ENCODE peak calls at places on chromosomes 3 and 15, in nine cellular contexts. Z, I, D, L, P, E, O, Y and S are unnamed samples. For H3K4me1, the result is how much of the 10 kb centered on the place peaks cover.

GRCh38 chr3:141360888-141361598 is 7.3 kb upstream of the ZBTB38 start:
- DNase-seq in L (no peak), P (peak), O (peak), E (no peak), Y (no peak), D (peak), I (peak), Z (no peak), S (no peak)

GRCh38 chr3:87082806-87083440 is 92.0 kb upstream of the VGLL3 start:
- DNase-seq in L (no peak), O (no peak), Z (no peak), I (peak), D (peak), P (peak), Y (no peak), E (no peak), S (peak)

GRCh38 chr3:170961616-170962400 is 53.4 kb upstream of the EIF5A2 start:
- DNase-seq in L (no peak), E (no peak), D (peak), O (no peak), I (peak), P (peak), Z (no peak), Y (no peak), S (peak)

GRCh38 chr3:177569823-177570657 is 372.8 kb upstream of the TBL1XR1 start:
- DNase-seq in L (no peak), I (peak), P (no peak), Y (no peak), D (no peak), E (no peak), Z (no peak), O (no peak), S (no peak)

GRCh38 chr3:142997330-142997729 is 4.0 kb upstream of the U2SURP start:
- DNase-seq in L (no peak), Z (no peak), E (no peak), Y (no peak), I (no peak), D (no peak), O (no peak), P (no peak), S (no peak)

GRCh38 chr3:57752307-57752706 is 3.8 kb upstream of the SLMAP start:
- DNase-seq in L (no peak), D (no peak), Y (no peak), P (no peak), I (peak), E (no peak), Z (no peak), O (no peak), S (no peak)

GRCh38 chr3:97485206-97485605 is 279.4 kb upstream of the ARL6 start:
- DNase-seq in I (no peak), E (no peak), Y (no peak), P (no peak), Z (no peak), L (no peak), D (no peak), O (no peak), S (no peak)

GRCh38 chr15:41881925-41882688 is 11.7 kb downstream of the SPTBN5 start:
- DNase-seq in O (no peak), Y (no peak), P (peak), E (no peak), D (no peak), L (no peak), I (peak), Z (peak), S (no peak)

GRCh38 chr3:53162672-53163458 is 1.9 kb downstream of the PRKCD start:
- DNase-seq in D (no peak), O (no peak), Z (peak), E (no peak), L (peak), P (peak), I (peak), Y (peak), S (no peak)

GRCh38 chr3:137972401-137972800 is 37.6 kb upstream of the CLDN18 start:
- DNase-seq in D (no peak), P (no peak), I (no peak), E (no peak), Z (no peak), O (no peak), Y (no peak), L (no peak), S (no peak)

GRCh38 chr3:171115667-171116066 is 89.1 kb upstream of the SLC2A2 start:
- DNase-seq in E (no peak), Y (no peak), I (no peak), P (no peak), O (no peak), Z (no peak), D (no peak), L (no peak), S (peak)

GRCh38 chr3:175951047-175951694 is 1092.0 kb downstream of the NAALADL2 start:
- DNase-seq in L (no peak), P (no peak), Z (no peak), D (no peak), I (peak), O (no peak), Y (no peak), E (no peak), S (no peak)

GRCh38 chr3:85081191-85081895 is 122.6 kb downstream of the CADM2 start:
- DNase-seq in L (no peak), Y (no peak), P (no peak), E (no peak), O (no peak), D (no peak), I (peak), Z (no peak), S (peak)

GRCh38 chr15:77607111-77607893 is 25.4 kb downstream of the LINGO1 start:
- DNase-seq in D (no peak), O (no peak), Z (no peak), P (peak), Y (no peak), L (no peak), E (no peak), I (peak), S (peak)

GRCh38 chr3:127000128-127000527 is 17.2 kb downstream of the PLXNA1 start:
- DNase-seq in P (no peak), D (no peak), Y (no peak), L (no peak), E (no peak), I (no peak), Z (no peak), O (no peak), S (peak)

GRCh38 chr3:126999383-126999782 is 16.5 kb downstream of the PLXNA1 start:
- DNase-seq in O (no peak), E (no peak), P (no peak), Z (no peak), Y (no peak), D (no peak), L (no peak), I (no peak), S (peak)

GRCh38 chr3:126997455-126998038 is 14.6 kb downstream of the PLXNA1 start:
- DNase-seq in P (no peak), Y (no peak), D (no peak), Z (no peak), E (no peak), I (no peak), O (no peak), L (no peak), S (no peak)

GRCh38 chr3:126998320-126998719 is 15.4 kb downstream of the PLXNA1 start:
- DNase-seq in D (no peak), Z (no peak), O (no peak), I (no peak), L (no peak), Y (no peak), E (no peak), P (no peak), S (no peak)

DNA sequence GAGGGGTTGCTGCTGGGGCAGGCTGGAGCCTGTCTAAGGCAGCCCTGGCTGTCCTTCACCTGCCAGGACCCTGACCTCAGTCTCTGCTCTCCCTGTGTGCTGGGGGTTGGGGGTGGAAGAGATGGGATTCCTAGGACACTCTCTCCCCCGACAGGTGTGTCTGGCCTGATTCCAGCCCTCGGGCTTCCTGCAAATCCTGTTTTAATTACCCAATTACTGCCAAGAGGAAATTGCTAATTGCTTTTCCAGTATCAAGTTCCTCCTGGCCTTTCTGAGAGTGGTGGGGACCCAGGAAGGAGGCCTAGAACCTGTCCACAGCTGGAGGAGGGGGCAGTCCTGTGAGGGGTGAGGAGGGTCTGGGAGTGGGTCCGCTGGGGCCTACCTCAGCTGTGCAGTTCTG is 15.8 kb downstream of the PLXNA1 start:
- DNase-seq in E (no peak), I (no peak), Y (no peak), L (no peak), D (no peak), O (no peak), P (no peak), Z (no peak), S (no peak)
- H3K4me1 ChIP-seq in E (half or more), I (under half), Y (under half), L (under half), D (under half), O (under half), P (under half), Z (half or more), S (half or more)

GRCh38 chr3:27454461-27454860 is 29.7 kb downstream of the SLC4A7 start:
- DNase-seq in E (no peak), L (no peak), Z (no peak), D (no peak), O (no peak), P (no peak), I (no peak), Y (no peak), S (no peak)
- H3K4me1 ChIP-seq in E (under half), L (under half), Z (under half), D (under half), O (under half), P (under half), I (under half), Y (under half), S (under half)

DNA sequence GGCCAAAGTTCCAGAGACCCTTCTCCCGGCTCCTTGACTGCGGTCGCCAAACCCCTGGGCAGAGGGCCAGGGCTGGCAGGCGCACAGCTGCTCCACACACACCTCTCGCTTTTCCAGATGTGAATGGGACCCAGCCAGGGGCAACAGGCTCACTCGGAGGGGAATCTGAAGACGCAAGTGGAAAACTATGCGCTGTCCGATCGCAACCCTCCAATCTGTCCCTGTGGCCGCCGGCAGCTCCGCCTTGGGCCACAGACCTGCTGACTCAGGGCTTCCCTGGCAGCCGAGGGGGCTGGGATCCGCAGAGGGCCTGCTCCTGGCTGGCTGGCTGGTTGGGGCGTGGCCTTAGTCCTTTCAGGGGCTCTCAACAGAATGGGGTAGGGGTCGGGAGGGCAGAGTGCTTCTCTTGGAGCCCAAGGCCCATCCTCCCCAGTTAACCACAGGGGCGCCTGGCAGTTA is 54.0 kb downstream of the IQSEC1 start:
- DNase-seq in Z (no peak), D (peak), E (no peak), O (no peak), Y (no peak), I (peak), P (peak), L (no peak), S (peak)
- H3K4me1 ChIP-seq in Z (half or more), D (half or more), E (half or more), O (under half), Y (under half), I (under half), P (half or more), L (under half), S (half or more)

DNA sequence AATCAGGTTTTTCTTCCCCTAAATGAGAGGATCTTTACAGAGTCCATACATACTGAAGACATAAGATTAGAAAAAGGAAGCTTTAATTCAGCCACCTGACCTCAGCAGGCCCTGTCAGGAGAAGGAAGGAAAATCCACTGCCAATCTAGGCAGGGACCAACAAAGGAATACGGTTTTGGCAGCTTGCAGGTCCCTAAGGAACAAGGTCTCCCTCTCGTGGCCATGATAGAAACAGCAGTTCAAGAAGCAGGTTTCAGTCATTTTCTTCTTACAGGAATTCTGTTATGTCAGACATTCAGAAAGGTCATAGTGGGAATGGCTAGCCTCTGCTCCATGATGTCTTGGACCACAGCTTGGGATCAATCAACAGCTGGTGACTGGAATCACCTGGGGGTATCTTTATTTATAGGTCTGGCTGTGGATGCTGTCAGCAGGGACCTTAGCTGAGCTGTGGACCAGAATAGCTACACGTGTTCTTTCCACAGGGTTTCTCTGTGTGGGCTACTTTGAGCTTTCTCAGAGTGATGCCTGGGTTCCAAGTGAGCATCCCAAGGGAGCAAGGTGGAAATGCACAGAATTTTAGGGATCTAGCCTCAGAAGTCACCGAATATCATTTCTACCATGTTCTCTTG is 9.4 kb upstream of the CMSS1 start:
- DNase-seq in E (no peak), O (peak), Z (peak), I (peak), D (peak), Y (no peak), L (no peak), P (peak), S (peak)
- H3K4me1 ChIP-seq in E (under half), O (under half), Z (under half), I (under half), D (under half), Y (under half), L (under half), P (under half), S (under half)

DNA sequence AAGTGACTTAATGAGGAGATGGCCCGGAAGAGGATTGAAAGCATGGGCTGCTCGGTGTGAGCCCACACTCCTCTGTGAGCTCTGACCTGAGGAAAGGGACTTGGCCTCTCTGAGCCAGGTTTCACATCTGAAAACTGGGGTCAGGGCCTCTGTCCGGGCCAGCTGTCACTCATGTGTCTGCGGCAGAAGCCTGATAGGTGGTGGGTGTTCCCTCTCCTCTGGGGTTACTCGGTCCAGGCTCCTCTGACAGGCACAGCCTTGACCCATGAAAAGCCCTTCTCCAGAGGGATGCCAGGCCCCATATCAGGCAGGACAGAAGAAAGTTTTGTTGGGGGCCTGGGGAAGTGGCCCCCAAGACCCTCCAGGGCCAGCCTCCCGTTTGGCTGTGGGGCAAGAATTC is 131.4 kb downstream of the CHSY1 start:
- DNase-seq in E (no peak), O (no peak), D (no peak), P (no peak), Z (no peak), Y (no peak), I (no peak), L (no peak), S (no peak)
- H3K4me1 ChIP-seq in E (under half), O (under half), D (under half), P (under half), Z (under half), Y (under half), I (under half), L (under half), S (under half)

GRCh38 chr15:56890038-56890437 is 28.4 kb upstream of the TCF12 start:
- DNase-seq in Y (no peak), Z (no peak), I (no peak), E (no peak), D (no peak), P (no peak), L (no peak), O (no peak), S (no peak)

GRCh38 chr15:56893349-56893678 is 25.1 kb upstream of the TCF12 start:
- DNase-seq in Y (no peak), O (no peak), I (no peak), E (no peak), D (no peak), L (no peak), Z (no peak), P (no peak), S (no peak)

GRCh38 chr15:56894601-56895000 is 23.8 kb upstream of the TCF12 start:
- DNase-seq in D (no peak), L (no peak), Z (no peak), I (no peak), Y (no peak), E (no peak), O (no peak), P (no peak), S (no peak)

GRCh38 chr15:56892651-56893348 is 25.6 kb upstream of the TCF12 start:
- DNase-seq in E (no peak), D (no peak), O (no peak), I (no peak), P (no peak), L (no peak), Y (no peak), Z (no peak), S (no peak)

DNA sequence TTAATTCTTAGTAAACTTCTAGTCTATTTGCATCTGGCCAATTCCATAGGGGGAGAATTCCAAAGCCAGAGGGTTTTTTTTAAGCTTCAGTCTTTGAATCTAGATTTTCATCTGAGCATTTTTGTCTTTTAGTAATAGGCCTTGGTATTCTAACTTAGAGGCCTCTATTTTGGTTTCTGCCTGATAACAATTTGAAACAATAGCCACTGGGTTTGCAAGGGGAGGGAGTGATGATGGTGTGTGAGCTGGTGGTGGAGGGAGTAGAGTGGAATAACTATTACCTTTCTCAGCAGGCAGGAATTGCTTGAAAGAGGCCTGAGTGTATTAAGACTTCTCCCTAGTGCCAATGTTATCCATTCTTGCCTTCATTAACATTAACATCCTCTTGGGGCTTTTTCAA is 26.6 kb upstream of the TCF12 start:
- DNase-seq in D (no peak), I (peak), Z (no peak), P (no peak), E (no peak), Y (no peak), L (no peak), O (no peak), S (no peak)
- H3K4me1 ChIP-seq in D (under half), I (under half), Z (under half), P (under half), E (under half), Y (under half), L (under half), O (under half), S (under half)

GRCh38 chr15:55786341-55786740 is 43.4 kb upstream of the PRTG start:
- DNase-seq in Z (no peak), L (no peak), O (no peak), Y (no peak), E (no peak), D (no peak), P (no peak), I (peak), S (no peak)
- H3K4me1 ChIP-seq in Z (under half), L (under half), O (under half), Y (under half), E (under half), D (under half), P (under half), I (under half), S (under half)